ENCODE peak calls at places on chromosome 6, in six cellular contexts. E, B, N, K, L and A are unnamed samples.

GRCh38 chr6:17311595-17312311 is 30.6 kb downstream of the RBM24 start:
- DNase-seq in E (no peak), B (no peak), N (no peak), K (no peak), L (no peak), A (no peak)

GRCh38 chr6:44289726-44290125 is 19.5 kb downstream of the TMEM151B start:
- DNase-seq in E (no peak), B (no peak), N (no peak), K (peak; percentile 44), L (no peak), A (no peak)

GRCh38 chr6:2237001-2237400 is 8.4 kb downstream of the GMDS start:
- DNase-seq in E (peak; percentile 86), B (no peak), N (no peak), K (no peak), L (no peak), A (peak; percentile 27)

GRCh38 chr6:138044458-138044857 is 62.8 kb downstream of the PERP start:
- DNase-seq in E (no peak), B (no peak), N (no peak), K (no peak), L (no peak), A (no peak)

GRCh38 chr6:4543596-4543995 is 232.6 kb upstream of the CDYL start:
- DNase-seq in E (no peak), B (no peak), N (no peak), K (no peak), L (no peak), A (no peak)

GRCh38 chr6:135182120-135182992 is 1.2 kb downstream of the MYB start:
- DNase-seq in E (peak; percentile 44), B (peak; percentile 75), N (peak; percentile 53), K (peak; percentile 11), L (peak; percentile 88), A (no peak)

GRCh38 chr6:166076625-166077024 is 91.0 kb downstream of the TBXT start:
- DNase-seq in E (no peak), B (no peak), N (no peak), K (no peak), L (no peak), A (no peak)

GRCh38 chr6:166307082-166307980 is 861 bp downstream of the PRR18 start:
- DNase-seq in E (peak; percentile 29), B (no peak), N (no peak), K (no peak), L (peak; percentile 75), A (no peak)

GRCh38 chr6:55617272-55617671 is 38.3 kb upstream of the HMGCLL1 start:
- DNase-seq in E (peak; percentile 67), B (no peak), N (no peak), K (peak; percentile 28), L (no peak), A (no peak)

GRCh38 chr6:156851447-156851846 is 74.3 kb downstream of the ARID1B start:
- DNase-seq in E (no peak), B (no peak), N (no peak), K (no peak), L (no peak), A (no peak)
- H3K4me1 ChIP-seq in E (peaks cover 22% of the 10 kb centered on the region), B (peaks cover 55% of the 10 kb centered on the region), N (peaks cover 42% of the 10 kb centered on the region), K (peaks cover 50% of the 10 kb centered on the region), L (peaks cover 76% of the 10 kb centered on the region), A (peaks cover 12% of the 10 kb centered on the region)

DNA sequence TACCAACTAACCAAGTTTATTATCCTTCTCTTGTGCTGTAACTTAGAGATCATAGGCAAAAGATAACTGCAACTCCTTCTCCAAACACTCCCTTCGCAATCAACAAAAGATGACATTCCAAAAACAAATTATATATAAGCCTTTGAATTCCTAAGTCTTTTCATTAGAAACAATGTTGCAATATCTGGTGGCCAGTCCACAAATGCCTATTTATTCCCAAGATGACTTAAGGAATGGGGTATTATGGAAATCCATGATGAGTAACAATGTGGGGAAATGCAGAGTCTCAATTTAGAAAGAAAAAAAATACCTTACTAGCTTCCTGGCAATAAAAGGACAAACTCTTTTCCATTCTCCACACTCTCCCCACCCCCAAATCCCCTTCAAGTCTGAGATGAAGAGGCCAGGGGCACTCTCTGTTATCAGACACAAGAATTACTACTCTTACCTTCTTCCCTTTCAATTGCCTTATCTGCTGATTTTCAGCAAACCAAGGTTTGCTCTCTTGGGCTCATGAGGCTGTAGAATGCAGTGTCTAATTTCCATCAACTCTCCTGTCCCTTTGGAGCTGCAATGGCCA is 27.3 kb downstream of the BTBD9 start:
- DNase-seq in E (peak; percentile 74), B (no peak), N (no peak), K (no peak), L (no peak), A (no peak)
- H3K4me3 ChIP-seq in E (peak overlapping the region; percentile 65), B (no peak overlapping the region), N (no peak overlapping the region), K (no peak overlapping the region), L (no peak overlapping the region), A (no peak overlapping the region)

GRCh38 chr6:105036371-105036770 is 79.5 kb downstream of the LIN28B start:
- DNase-seq in E (no peak), B (no peak), N (no peak), K (no peak), L (no peak), A (no peak)
- H3K4me1 ChIP-seq in E (peaks cover 15% of the 10 kb centered on the region), B (no peaks in the 10 kb centered on the region), N (no peaks in the 10 kb centered on the region), K (no peaks in the 10 kb centered on the region), L (no peaks in the 10 kb centered on the region), A (no peaks in the 10 kb centered on the region)

DNA sequence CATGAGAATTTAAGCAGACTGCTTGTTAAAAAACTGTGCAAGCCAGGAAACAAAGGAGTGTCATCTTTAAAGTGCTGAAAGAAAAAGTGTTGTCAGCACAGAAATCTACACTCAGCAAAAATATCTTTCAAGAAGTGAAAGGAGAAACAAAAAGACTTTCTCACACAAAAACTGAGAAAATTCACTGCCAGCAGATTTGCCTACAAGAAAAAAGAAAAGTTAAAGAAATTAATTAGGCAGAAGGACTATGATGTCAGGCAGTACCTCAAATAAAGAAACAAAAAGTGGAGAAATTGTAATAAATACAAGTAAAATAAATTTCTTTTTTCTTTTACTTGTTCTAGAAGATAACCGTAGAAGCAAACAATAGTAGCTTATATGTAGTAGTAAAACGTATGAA is 171.6 kb upstream of the CEP162 start:
- DNase-seq in E (no peak), B (no peak), N (no peak), K (no peak), L (no peak), A (no peak)
- H3K4me3 ChIP-seq in E (no peak overlapping the region), B (no peak overlapping the region), N (no peak overlapping the region), K (no peak overlapping the region), L (no peak overlapping the region), A (no peak overlapping the region)

GRCh38 chr6:34375833-34376232 is 16.6 kb downstream of the NUDT3 start:
- DNase-seq in E (no peak), B (no peak), N (no peak), K (no peak), L (no peak), A (no peak)

GRCh38 chr6:34369385-34369784 is 23.1 kb downstream of the NUDT3 start:
- DNase-seq in E (no peak), B (no peak), N (no peak), K (no peak), L (no peak), A (no peak)

GRCh38 chr6:34370371-34370770 is 22.1 kb downstream of the NUDT3 start:
- DNase-seq in E (no peak), B (no peak), N (no peak), K (no peak), L (no peak), A (no peak)

GRCh38 chr6:34374112-34374907 is 18.2 kb downstream of the NUDT3 start:
- DNase-seq in E (no peak), B (no peak), N (no peak), K (no peak), L (no peak), A (no peak)

GRCh38 chr6:34373511-34373910 is 19.0 kb downstream of the NUDT3 start:
- DNase-seq in E (no peak), B (no peak), N (no peak), K (no peak), L (no peak), A (no peak)
- H3K4me1 ChIP-seq in E (no peaks in the 10 kb centered on the region), B (peaks cover 25% of the 10 kb centered on the region), N (peaks cover 12% of the 10 kb centered on the region), K (no peaks in the 10 kb centered on the region), L (peaks cover 45% of the 10 kb centered on the region), A (no peaks in the 10 kb centered on the region)

DNA sequence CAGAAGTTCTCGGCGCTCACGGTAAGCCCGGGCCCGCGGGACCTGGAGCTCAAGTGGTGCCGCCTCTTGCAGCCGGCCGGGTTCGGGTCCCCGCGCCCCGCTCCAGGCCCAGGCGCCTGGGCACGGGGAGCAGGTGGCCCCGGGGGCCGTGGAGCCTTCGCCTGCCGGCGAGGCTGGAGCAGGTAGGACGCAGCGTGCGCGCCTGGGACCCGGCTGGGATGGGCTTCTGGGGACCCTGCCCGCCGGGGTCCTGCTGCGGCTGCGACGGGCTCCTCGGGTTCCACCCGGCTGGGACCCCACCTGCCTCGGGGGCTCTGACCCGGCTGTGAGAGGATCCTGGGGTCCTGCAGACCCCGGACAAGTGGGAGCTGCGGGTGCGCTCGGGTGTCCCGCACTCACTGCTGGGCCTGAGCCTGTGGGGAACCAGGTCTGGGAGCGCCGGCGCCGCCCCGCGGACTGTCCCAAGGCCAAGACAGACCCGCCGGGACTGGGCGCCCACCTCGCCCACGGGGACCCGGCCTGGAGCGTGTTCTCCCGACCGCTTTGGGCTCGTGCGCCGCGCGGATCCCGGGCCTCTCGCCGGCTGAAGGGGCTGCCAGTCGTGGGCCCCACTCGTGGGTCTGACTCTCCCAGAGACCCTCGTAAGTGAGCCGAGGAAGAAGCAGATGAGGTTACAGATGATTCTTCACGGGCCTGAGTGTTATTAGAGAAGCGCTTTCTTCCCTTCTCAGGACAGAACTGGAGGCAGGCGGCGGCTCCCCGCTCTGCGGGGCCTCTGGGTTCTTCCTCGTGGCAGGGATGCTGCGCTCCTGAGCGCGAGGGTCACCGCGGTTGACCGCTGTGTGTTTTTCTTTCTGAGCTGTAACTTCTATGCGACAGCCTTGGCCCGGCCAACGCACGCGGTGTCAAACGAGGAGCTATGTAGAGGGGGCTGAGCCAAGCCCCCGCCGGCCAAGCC is 729 bp downstream of the SMOC2 start:
- DNase-seq in E (no peak), B (no peak), N (no peak), K (no peak), L (no peak), A (no peak)
- H3K4me3 ChIP-seq in E (peak overlapping the region; percentile 79), B (peak overlapping the region; percentile 51), N (no peak overlapping the region), K (no peak overlapping the region), L (peak overlapping the region; percentile 15), A (peak overlapping the region; percentile 47)

GRCh38 chr6:15410126-15410391 is 164.2 kb downstream of the JARID2 start:
- DNase-seq in E (no peak), B (no peak), N (no peak), K (no peak), L (no peak), A (no peak)

GRCh38 chr6:15410752-15411151 is 164.9 kb downstream of the JARID2 start:
- DNase-seq in E (no peak), B (no peak), N (no peak), K (no peak), L (no peak), A (no peak)

GRCh38 chr6:15409301-15410125 is 163.6 kb downstream of the JARID2 start:
- DNase-seq in E (no peak), B (no peak), N (no peak), K (no peak), L (no peak), A (no peak)

GRCh38 chr6:15408008-15408407 is 162.1 kb downstream of the JARID2 start:
- DNase-seq in E (no peak), B (no peak), N (no peak), K (no peak), L (no peak), A (no peak)

DNA sequence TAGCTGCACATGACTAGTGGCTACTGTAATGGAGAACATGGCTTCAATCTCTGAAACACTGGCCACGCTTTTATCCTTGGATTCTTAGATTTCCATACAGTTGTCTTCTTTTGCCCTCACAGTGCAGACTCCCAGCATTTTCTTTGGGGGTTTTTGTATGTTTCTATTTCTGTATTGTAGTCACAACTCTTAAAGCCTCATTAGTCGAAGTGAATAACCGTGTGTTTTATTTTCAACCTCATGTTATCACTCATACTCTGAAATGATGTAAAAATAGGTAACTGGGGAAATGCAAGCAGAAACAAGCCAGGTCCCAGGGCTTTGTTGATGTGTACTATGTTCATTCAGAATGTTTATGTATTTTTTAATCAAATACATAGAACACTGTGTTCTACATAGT is 162.9 kb downstream of the JARID2 start:
- DNase-seq in E (no peak), B (no peak), N (no peak), K (no peak), L (no peak), A (no peak)
- H3K4me1 ChIP-seq in E (peaks cover 7% of the 10 kb centered on the region), B (peaks cover 9% of the 10 kb centered on the region), N (peaks cover 41% of the 10 kb centered on the region), K (peaks cover 12% of the 10 kb centered on the region), L (peaks cover 50% of the 10 kb centered on the region), A (peaks cover 6% of the 10 kb centered on the region)